ENCODE peak calls at places on chromosomes 3 and 15, in six cellular contexts. G, E, K, I, R and T are unnamed samples.

GRCh38 chr3:128052831-128053419 is 688 bp downstream of the SEC61A1 start:
- DNase-seq in G (no peak), E (no peak), K (no peak), I (peak; percentile 42), R (no peak), T (no peak)

GRCh38 chr3:23051240-23052140 is 151.6 kb upstream of the UBE2E2 start:
- DNase-seq in G (no peak), E (no peak), K (no peak), I (no peak), R (no peak), T (no peak)

GRCh38 chr15:36832792-36833191 is 253.4 kb downstream of the CDIN1 start:
- DNase-seq in G (no peak), E (no peak), K (no peak), I (no peak), R (no peak), T (no peak)

GRCh38 chr15:70141376-70142071 is 43.8 kb upstream of the TLE3 start:
- DNase-seq in G (no peak), E (no peak), K (no peak), I (no peak), R (no peak), T (no peak)

GRCh38 chr3:119434703-119435102 is 28.7 kb downstream of the TMEM39A start:
- DNase-seq in G (no peak), E (no peak), K (no peak), I (no peak), R (no peak), T (no peak)

GRCh38 chr15:62052714-62053113 is 7.5 kb downstream of the VPS13C start:
- DNase-seq in G (no peak), E (no peak), K (no peak), I (no peak), R (no peak), T (no peak)

GRCh38 chr15:98799461-98799971 is 151.2 kb downstream of the IGF1R start:
- DNase-seq in G (no peak), E (no peak), K (no peak), I (no peak), R (no peak), T (no peak)

GRCh38 chr3:12990306-12990705 is 82.9 kb downstream of the IQSEC1 start:
- DNase-seq in G (no peak), E (no peak), K (no peak), I (no peak), R (no peak), T (peak; percentile 3)

GRCh38 chr15:29792426-29793159 is 29.7 kb downstream of the TJP1 start:
- DNase-seq in G (no peak), E (no peak), K (no peak), I (no peak), R (no peak), T (no peak)

GRCh38 chr3:30776186-30776815 is 118.2 kb downstream of the GADL1 start:
- DNase-seq in G (no peak), E (no peak), K (no peak), I (no peak), R (no peak), T (no peak)

GRCh38 chr3:184260571-184261269 is 633 bp downstream of the CAMK2N2 start:
- DNase-seq in G (no peak), E (no peak), K (no peak), I (no peak), R (no peak), T (no peak)

GRCh38 chr3:127440384-127440783 is 150.1 kb downstream of the TPRA1 start:
- DNase-seq in G (peak; percentile 36), E (no peak), K (no peak), I (no peak), R (no peak), T (no peak)

GRCh38 chr3:180700941-180701340 is 21.7 kb upstream of the CCDC39 start:
- DNase-seq in G (no peak), E (no peak), K (no peak), I (no peak), R (no peak), T (no peak)

GRCh38 chr15:89383635-89384604 is 49.3 kb upstream of the POLG start:
- DNase-seq in G (peak; percentile 93), E (no peak), K (peak; percentile 32), I (no peak), R (no peak), T (peak; percentile 53)

GRCh38 chr15:98713585-98714001 is 65.3 kb downstream of the IGF1R start:
- DNase-seq in G (no peak), E (no peak), K (peak; percentile 47), I (no peak), R (no peak), T (peak; percentile 41)

GRCh38 chr3:27943106-27943505 is 221.0 kb upstream of the EOMES start:
- DNase-seq in G (no peak), E (no peak), K (no peak), I (no peak), R (peak; percentile 29), T (no peak)

GRCh38 chr3:127132876-127133275 is 60.1 kb upstream of the PRR23E start:
- DNase-seq in G (no peak), E (no peak), K (no peak), I (no peak), R (no peak), T (no peak)

GRCh38 chr3:45787551-45787950 is 8.8 kb downstream of the SLC6A20 start:
- DNase-seq in G (no peak), E (no peak), K (no peak), I (peak; percentile 77), R (no peak), T (no peak)

GRCh38 chr15:46616033-46616432 is 981.2 kb downstream of the SQOR start:
- DNase-seq in G (no peak), E (no peak), K (no peak), I (no peak), R (no peak), T (no peak)

GRCh38 chr3:128911911-128912310 is 32.5 kb downstream of the ACAD9 start:
- DNase-seq in G (no peak), E (no peak), K (no peak), I (no peak), R (no peak), T (no peak)

GRCh38 chr3:66423791-66424190 is 77.0 kb downstream of the LRIG1 start:
- DNase-seq in G (peak; percentile 88), E (no peak), K (no peak), I (no peak), R (no peak), T (no peak)

GRCh38 chr3:103218146-103218545 is 783.3 kb downstream of the ZPLD1 start:
- DNase-seq in G (no peak), E (no peak), K (no peak), I (no peak), R (no peak), T (no peak)

GRCh38 chr3:128623762-128624176 is 26.8 kb downstream of the RPN1 start:
- DNase-seq in G (peak; percentile 70), E (no peak), K (no peak), I (no peak), R (no peak), T (no peak)

GRCh38 chr3:124817079-124817478 is 70.1 kb downstream of the ITGB5 start:
- DNase-seq in G (no peak), E (no peak), K (no peak), I (no peak), R (no peak), T (no peak)

GRCh38 chr3:46904303-46905190 is 27.0 kb downstream of the PTH1R start:
- DNase-seq in G (peak; percentile 62), E (peak; percentile 59), K (no peak), I (no peak), R (no peak), T (no peak)

GRCh38 chr3:169286214-169286613 is 377.3 kb downstream of the MECOM start:
- DNase-seq in G (no peak), E (no peak), K (no peak), I (no peak), R (no peak), T (no peak)

GRCh38 chr15:25670025-25670554 is 193.0 kb downstream of the ATP10A start:
- DNase-seq in G (peak; percentile 89), E (no peak), K (peak; percentile 17), I (no peak), R (no peak), T (peak; percentile 21)
- TF ChIP-seq POLR2AphosphoS5 in G (peak; percentile 84), E (no peak), K (peak; percentile 51), I (peak; percentile 85), R (no peak), T (peak; percentile 41)

GRCh38 chr3:193744048-193744821 is 151.2 kb downstream of the OPA1 start:
- DNase-seq in G (no peak), E (no peak), K (no peak), I (no peak), R (no peak), T (no peak)
- TF ChIP-seq POLR2A in G (no peak), E (no peak), K (no peak), I (no peak), R (no peak), T (no peak)

GRCh38 chr3:58469096-58469495 is 22.8 kb upstream of the KCTD6 start:
- DNase-seq in G (no peak), E (no peak), K (no peak), I (no peak), R (no peak), T (no peak)

GRCh38 chr3:58473275-58473674 is 18.6 kb upstream of the KCTD6 start:
- DNase-seq in G (no peak), E (no peak), K (no peak), I (no peak), R (no peak), T (no peak)

GRCh38 chr3:58474348-58474911 is 17.5 kb upstream of the KCTD6 start:
- DNase-seq in G (no peak), E (no peak), K (no peak), I (no peak), R (no peak), T (no peak)

GRCh38 chr3:58470363-58471024 is 21.4 kb upstream of the KCTD6 start:
- DNase-seq in G (no peak), E (no peak), K (no peak), I (no peak), R (no peak), T (no peak)

DNA sequence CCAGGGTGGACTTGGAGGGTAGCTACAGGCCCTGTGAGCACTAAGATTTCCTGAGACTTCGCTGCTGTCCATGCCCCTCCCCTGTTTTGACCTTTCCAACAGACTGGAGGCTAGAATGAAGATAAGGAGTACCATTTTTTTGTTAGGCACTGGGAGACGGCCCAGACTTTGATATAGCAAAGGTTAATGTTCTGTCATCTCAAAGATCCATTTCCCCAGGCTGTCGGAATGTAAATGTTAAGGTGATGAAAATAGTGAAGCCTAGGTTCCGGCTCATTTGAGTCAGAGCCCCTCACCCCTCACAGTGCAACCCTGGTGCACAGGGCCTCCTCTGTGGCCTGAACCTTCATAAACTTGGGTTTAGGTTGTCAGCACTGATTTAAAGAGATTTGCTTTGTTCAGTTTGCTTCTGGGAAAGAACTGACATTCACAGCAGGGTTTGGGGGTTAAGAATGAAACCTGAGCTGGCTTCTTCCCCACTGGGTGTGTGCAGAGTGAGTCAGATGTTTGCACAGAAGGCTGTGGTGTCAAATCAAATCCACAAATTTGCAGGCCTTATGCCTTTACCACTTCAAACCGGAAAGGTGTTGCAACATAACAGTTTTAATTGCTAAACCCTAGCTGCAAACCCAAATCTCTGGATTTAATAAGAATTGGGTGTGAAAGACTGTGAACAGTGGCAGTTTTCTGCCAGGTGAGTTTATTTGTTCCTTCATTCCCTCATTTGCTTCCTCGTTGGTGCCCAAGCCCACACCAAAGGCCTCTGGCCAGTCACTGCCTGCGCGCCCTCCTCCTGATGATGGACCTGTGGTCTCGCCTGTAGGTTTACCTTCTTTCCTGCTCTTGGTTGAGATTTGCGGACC is 20.6 kb upstream of the KCTD6 start:
- DNase-seq in G (no peak), E (no peak), K (peak; percentile 82), I (no peak), R (peak; percentile 70), T (peak; percentile 64)
- TF ChIP-seq POLR2AphosphoS5 in G (no peak), E (no peak), K (peak; percentile 91), I (no peak), R (peak; percentile 49), T (no peak)

GRCh38 chr3:85162905-85163304 is 204.1 kb downstream of the CADM2 start:
- DNase-seq in G (no peak), E (no peak), K (no peak), I (no peak), R (no peak), T (no peak)
- TF ChIP-seq POLR2A in G (no peak), E (no peak), K (no peak), I (no peak), R (no peak), T (no peak)